ENCODE peak calls at places on chromosomes 11 and 22, in ten cellular contexts. One of them, this sample, is unnamed.

GRCh38 chr11:6497069-6497839 is at the start of gene DNHD1:
- DNase-seq in osteoblast: peak; percentile 17
- DNase-seq in HFFc6: no peak
- DNase-seq in activated gamma-delta T cell treated with Interleukin-2 at 50 U/mL for 16 hours: no peak
- DNase-seq in SHP77: no peak
- DNase-seq in pancreas: no peak
- DNase-seq in stimulated activated CD4-positive, alpha-beta T cell treated with anti-CD3 and anti-CD28 coated beads, Interleukin-15, amount 100 ng/mL, for 1 hour: no peak
- DNase-seq in ovary: no peak
- DNase-seq in AG04450: no peak
- DNase-seq in KBM-7: no peak
- DNase-seq in this sample: peak; percentile 38

GRCh38 chr22:50524664-50525103 is 714 bp downstream of the SCO2 start:
- DNase-seq in osteoblast: no peak
- DNase-seq in HFFc6: no peak
- DNase-seq in activated gamma-delta T cell treated with Interleukin-2 at 50 U/mL for 16 hours: no peak
- DNase-seq in SHP77: no peak
- DNase-seq in pancreas: no peak
- DNase-seq in stimulated activated CD4-positive, alpha-beta T cell treated with anti-CD3 and anti-CD28 coated beads, Interleukin-15, amount 100 ng/mL, for 1 hour: no peak
- DNase-seq in ovary: no peak
- DNase-seq in AG04450: no peak
- DNase-seq in KBM-7: peak; percentile 57
- DNase-seq in this sample: no peak

GRCh38 chr11:9936754-9937153 is 272.9 kb downstream of the SWAP70 start:
- DNase-seq in osteoblast: no peak
- DNase-seq in HFFc6: no peak
- DNase-seq in activated gamma-delta T cell treated with Interleukin-2 at 50 U/mL for 16 hours: no peak
- DNase-seq in SHP77: no peak
- DNase-seq in pancreas: no peak
- DNase-seq in stimulated activated CD4-positive, alpha-beta T cell treated with anti-CD3 and anti-CD28 coated beads, Interleukin-15, amount 100 ng/mL, for 1 hour: no peak
- DNase-seq in ovary: no peak
- DNase-seq in AG04450: no peak
- DNase-seq in KBM-7: no peak
- DNase-seq in this sample: no peak

GRCh38 chr11:57460017-57460755 is at the start of gene RTN4RL2:
- DNase-seq in osteoblast: peak; percentile 96
- DNase-seq in HFFc6: no peak
- DNase-seq in activated gamma-delta T cell treated with Interleukin-2 at 50 U/mL for 16 hours: peak; percentile 10
- DNase-seq in SHP77: no peak
- DNase-seq in pancreas: peak; percentile 56
- DNase-seq in stimulated activated CD4-positive, alpha-beta T cell treated with anti-CD3 and anti-CD28 coated beads, Interleukin-15, amount 100 ng/mL, for 1 hour: peak; percentile 18
- DNase-seq in ovary: no peak
- DNase-seq in AG04450: no peak
- DNase-seq in KBM-7: peak; percentile 73
- DNase-seq in this sample: peak; percentile 62

GRCh38 chr22:32325416-32325801 is 32.3 kb upstream of the RFPL3 start:
- DNase-seq in osteoblast: peak; percentile 61
- DNase-seq in HFFc6: no peak
- DNase-seq in activated gamma-delta T cell treated with Interleukin-2 at 50 U/mL for 16 hours: no peak
- DNase-seq in SHP77: no peak
- DNase-seq in pancreas: no peak
- DNase-seq in stimulated activated CD4-positive, alpha-beta T cell treated with anti-CD3 and anti-CD28 coated beads, Interleukin-15, amount 100 ng/mL, for 1 hour: no peak
- DNase-seq in ovary: no peak
- DNase-seq in AG04450: no peak
- DNase-seq in KBM-7: no peak
- DNase-seq in this sample: no peak

GRCh38 chr11:8934735-8935478 is 2.2 kb upstream of the C11orf16 start:
- DNase-seq in osteoblast: peak; percentile 89
- DNase-seq in HFFc6: peak; percentile 62
- DNase-seq in activated gamma-delta T cell treated with Interleukin-2 at 50 U/mL for 16 hours: no peak
- DNase-seq in SHP77: no peak
- DNase-seq in pancreas: no peak
- DNase-seq in stimulated activated CD4-positive, alpha-beta T cell treated with anti-CD3 and anti-CD28 coated beads, Interleukin-15, amount 100 ng/mL, for 1 hour: no peak
- DNase-seq in ovary: no peak
- DNase-seq in AG04450: peak; percentile 58
- DNase-seq in KBM-7: no peak
- DNase-seq in this sample: no peak

GRCh38 chr11:124900464-124900863 is 2.8 kb upstream of the ROBO4 start:
- DNase-seq in osteoblast: peak; percentile 96
- DNase-seq in HFFc6: peak; percentile 85
- DNase-seq in activated gamma-delta T cell treated with Interleukin-2 at 50 U/mL for 16 hours: no peak
- DNase-seq in SHP77: no peak
- DNase-seq in pancreas: no peak
- DNase-seq in stimulated activated CD4-positive, alpha-beta T cell treated with anti-CD3 and anti-CD28 coated beads, Interleukin-15, amount 100 ng/mL, for 1 hour: no peak
- DNase-seq in ovary: no peak
- DNase-seq in AG04450: peak; percentile 68
- DNase-seq in KBM-7: no peak
- DNase-seq in this sample: no peak

GRCh38 chr11:27282141-27282590 is 80.8 kb downstream of the CCDC34 start:
- DNase-seq in osteoblast: peak; percentile 90
- DNase-seq in HFFc6: peak; percentile 78
- DNase-seq in activated gamma-delta T cell treated with Interleukin-2 at 50 U/mL for 16 hours: no peak
- DNase-seq in SHP77: no peak
- DNase-seq in pancreas: no peak
- DNase-seq in stimulated activated CD4-positive, alpha-beta T cell treated with anti-CD3 and anti-CD28 coated beads, Interleukin-15, amount 100 ng/mL, for 1 hour: no peak
- DNase-seq in ovary: peak; percentile 79
- DNase-seq in AG04450: peak; percentile 72
- DNase-seq in KBM-7: no peak
- DNase-seq in this sample: peak; percentile 38

GRCh38 chr11:2466869-2467694 is 22.3 kb downstream of the KCNQ1 start:
- DNase-seq in osteoblast: peak; percentile 68
- DNase-seq in HFFc6: no peak
- DNase-seq in activated gamma-delta T cell treated with Interleukin-2 at 50 U/mL for 16 hours: peak; percentile 62
- DNase-seq in SHP77: no peak
- DNase-seq in pancreas: no peak
- DNase-seq in stimulated activated CD4-positive, alpha-beta T cell treated with anti-CD3 and anti-CD28 coated beads, Interleukin-15, amount 100 ng/mL, for 1 hour: no peak
- DNase-seq in ovary: no peak
- DNase-seq in AG04450: no peak
- DNase-seq in KBM-7: peak; percentile 68
- DNase-seq in this sample: no peak

GRCh38 chr22:38454361-38455062 is 487 bp downstream of the KCNJ4 start:
- DNase-seq in osteoblast: peak; percentile 85
- DNase-seq in HFFc6: no peak
- DNase-seq in activated gamma-delta T cell treated with Interleukin-2 at 50 U/mL for 16 hours: peak; percentile 23
- DNase-seq in SHP77: no peak
- DNase-seq in pancreas: no peak
- DNase-seq in stimulated activated CD4-positive, alpha-beta T cell treated with anti-CD3 and anti-CD28 coated beads, Interleukin-15, amount 100 ng/mL, for 1 hour: no peak
- DNase-seq in ovary: no peak
- DNase-seq in AG04450: no peak
- DNase-seq in KBM-7: peak; percentile 36
- DNase-seq in this sample: no peak

GRCh38 chr22:37906364-37907008 is 389 bp downstream of the MICALL1 start:
- DNase-seq in osteoblast: peak; percentile 80
- DNase-seq in HFFc6: no peak
- DNase-seq in activated gamma-delta T cell treated with Interleukin-2 at 50 U/mL for 16 hours: peak; percentile 33
- DNase-seq in SHP77: no peak
- DNase-seq in pancreas: no peak
- DNase-seq in stimulated activated CD4-positive, alpha-beta T cell treated with anti-CD3 and anti-CD28 coated beads, Interleukin-15, amount 100 ng/mL, for 1 hour: no peak
- DNase-seq in ovary: peak; percentile 53
- DNase-seq in AG04450: no peak
- DNase-seq in KBM-7: no peak
- DNase-seq in this sample: peak; percentile 19

GRCh38 chr11:88175004-88175706 is at the start of gene RAB38:
- DNase-seq in osteoblast: peak; percentile 52
- DNase-seq in HFFc6: no peak
- DNase-seq in activated gamma-delta T cell treated with Interleukin-2 at 50 U/mL for 16 hours: no peak
- DNase-seq in SHP77: no peak
- DNase-seq in pancreas: peak; percentile 67
- DNase-seq in stimulated activated CD4-positive, alpha-beta T cell treated with anti-CD3 and anti-CD28 coated beads, Interleukin-15, amount 100 ng/mL, for 1 hour: no peak
- DNase-seq in ovary: peak; percentile 42
- DNase-seq in AG04450: no peak
- DNase-seq in KBM-7: peak; percentile 68
- DNase-seq in this sample: peak; percentile 8

GRCh38 chr11:46682773-46683752 is 17.4 kb downstream of the ARHGAP1 start:
- DNase-seq in osteoblast: peak; percentile 58
- DNase-seq in HFFc6: no peak
- DNase-seq in activated gamma-delta T cell treated with Interleukin-2 at 50 U/mL for 16 hours: no peak
- DNase-seq in SHP77: no peak
- DNase-seq in pancreas: no peak
- DNase-seq in stimulated activated CD4-positive, alpha-beta T cell treated with anti-CD3 and anti-CD28 coated beads, Interleukin-15, amount 100 ng/mL, for 1 hour: no peak
- DNase-seq in ovary: no peak
- DNase-seq in AG04450: no peak
- DNase-seq in KBM-7: no peak
- DNase-seq in this sample: no peak

GRCh38 chr11:129117595-129118350 is 74.4 kb downstream of the ARHGAP32 start:
- DNase-seq in osteoblast: no peak
- DNase-seq in HFFc6: peak; percentile 44
- DNase-seq in activated gamma-delta T cell treated with Interleukin-2 at 50 U/mL for 16 hours: peak; percentile 47
- DNase-seq in SHP77: peak; percentile 33
- DNase-seq in pancreas: peak; percentile 39
- DNase-seq in stimulated activated CD4-positive, alpha-beta T cell treated with anti-CD3 and anti-CD28 coated beads, Interleukin-15, amount 100 ng/mL, for 1 hour: peak; percentile 6
- DNase-seq in ovary: peak; percentile 39
- DNase-seq in AG04450: peak; percentile 64
- DNase-seq in KBM-7: peak; percentile 75
- DNase-seq in this sample: peak; percentile 35

GRCh38 chr22:35914665-35915476 is 113.8 kb downstream of the RBFOX2 start:
- DNase-seq in osteoblast: peak; percentile 78
- DNase-seq in HFFc6: peak; percentile 85
- DNase-seq in activated gamma-delta T cell treated with Interleukin-2 at 50 U/mL for 16 hours: no peak
- DNase-seq in SHP77: peak; percentile 92
- DNase-seq in pancreas: peak; percentile 75
- DNase-seq in stimulated activated CD4-positive, alpha-beta T cell treated with anti-CD3 and anti-CD28 coated beads, Interleukin-15, amount 100 ng/mL, for 1 hour: no peak
- DNase-seq in ovary: no peak
- DNase-seq in AG04450: peak; percentile 75
- DNase-seq in KBM-7: peak; percentile 70
- DNase-seq in this sample: no peak

GRCh38 chr22:38083931-38084631 is at the start of gene SLC16A8:
- DNase-seq in osteoblast: peak; percentile 75
- DNase-seq in HFFc6: no peak
- DNase-seq in activated gamma-delta T cell treated with Interleukin-2 at 50 U/mL for 16 hours: no peak
- DNase-seq in SHP77: no peak
- DNase-seq in pancreas: no peak
- DNase-seq in stimulated activated CD4-positive, alpha-beta T cell treated with anti-CD3 and anti-CD28 coated beads, Interleukin-15, amount 100 ng/mL, for 1 hour: no peak
- DNase-seq in ovary: peak; percentile 16
- DNase-seq in AG04450: no peak
- DNase-seq in KBM-7: no peak
- DNase-seq in this sample: no peak

GRCh38 chr11:45872513-45873356 is 12.7 kb upstream of the MAPK8IP1 start:
- DNase-seq in osteoblast: peak; percentile 98
- DNase-seq in HFFc6: peak; percentile 79
- DNase-seq in activated gamma-delta T cell treated with Interleukin-2 at 50 U/mL for 16 hours: no peak
- DNase-seq in SHP77: peak; percentile 81
- DNase-seq in pancreas: peak; percentile 66
- DNase-seq in stimulated activated CD4-positive, alpha-beta T cell treated with anti-CD3 and anti-CD28 coated beads, Interleukin-15, amount 100 ng/mL, for 1 hour: no peak
- DNase-seq in ovary: no peak
- DNase-seq in AG04450: peak; percentile 61
- DNase-seq in KBM-7: peak; percentile 66
- DNase-seq in this sample: peak; percentile 31

This sample was measured in heart right ventricle.